ENCODE peak calls at places on chromosomes 7 and 10, in four cellular contexts. T is HCT116, G is A549, A is heart left ventricle. I is an unnamed sample.

GRCh38 chr7:131098527-131098926 is 229.1 kb upstream of the MKLN1 start:
- ATAC-seq in G (no peak), T (no peak), A (no peak), I (no peak)

GRCh38 chr7:50857804-50858203 is 75.1 kb upstream of the GRB10 start:
- ATAC-seq in A (peak), T (no peak), G (no peak), I (no peak)

GRCh38 chr7:102153586-102153948 is 133.1 kb upstream of the SH2B2 start:
- ATAC-seq in G (peak), T (peak), A (peak), I (no peak)

GRCh38 chr7:97004931-97005763 is at the start of gene DLX6:
- ATAC-seq in G (peak), T (no peak), A (no peak), I (peak)

GRCh38 chr7:140923358-140924006 is 1.2 kb downstream of the BRAF start:
- ATAC-seq in A (peak), G (peak), T (no peak), I (no peak)

GRCh38 chr10:114684085-114684821 is 26.2 kb upstream of the ABLIM1 start:
- ATAC-seq in T (peak), G (peak), A (peak), I (peak)

GRCh38 chr10:27446091-27446918 is 57.8 kb upstream of the RAB18 start:
- ATAC-seq in G (peak), T (peak), A (no peak), I (peak)

GRCh38 chr7:54711900-54712595 is 47.0 kb downstream of the SEC61G start:
- ATAC-seq in A (no peak), T (no peak), G (no peak), I (no peak)

GRCh38 chr7:3194501-3195141 is 106.4 kb upstream of the SDK1 start:
- ATAC-seq in T (peak), G (peak), A (no peak), I (no peak)
- TF ChIP-seq POLR2A in T (no peak), G (no peak), A (no peak), I (no peak)

GRCh38 chr10:131746241-131746711 is 154.5 kb upstream of the PPP2R2D start:
- ATAC-seq in G (no peak), T (no peak), A (no peak), I (no peak)

GRCh38 chr10:131744356-131744755 is 156.5 kb upstream of the PPP2R2D start:
- ATAC-seq in G (no peak), A (no peak), T (no peak), I (no peak)

GRCh38 chr10:131747251-131747650 is 153.6 kb upstream of the PPP2R2D start:
- ATAC-seq in A (no peak), G (no peak), T (no peak), I (no peak)

GRCh38 chr10:131746785-131747184 is 154.0 kb upstream of the PPP2R2D start:
- ATAC-seq in T (peak), G (no peak), A (no peak), I (no peak)

GRCh38 chr10:131745591-131745990 is 155.2 kb upstream of the PPP2R2D start:
- ATAC-seq in G (no peak), T (no peak), A (no peak), I (no peak)
- TF ChIP-seq POLR2A in G (no peak), T (no peak), A (no peak), I (no peak)

GRCh38 chr7:77409739-77410545 is 6.2 kb downstream of the GSAP start:
- ATAC-seq in G (peak), T (no peak), A (peak), I (peak)
- TF ChIP-seq POLR2A in G (no peak), T (no peak), A (no peak), I (no peak)

DNA sequence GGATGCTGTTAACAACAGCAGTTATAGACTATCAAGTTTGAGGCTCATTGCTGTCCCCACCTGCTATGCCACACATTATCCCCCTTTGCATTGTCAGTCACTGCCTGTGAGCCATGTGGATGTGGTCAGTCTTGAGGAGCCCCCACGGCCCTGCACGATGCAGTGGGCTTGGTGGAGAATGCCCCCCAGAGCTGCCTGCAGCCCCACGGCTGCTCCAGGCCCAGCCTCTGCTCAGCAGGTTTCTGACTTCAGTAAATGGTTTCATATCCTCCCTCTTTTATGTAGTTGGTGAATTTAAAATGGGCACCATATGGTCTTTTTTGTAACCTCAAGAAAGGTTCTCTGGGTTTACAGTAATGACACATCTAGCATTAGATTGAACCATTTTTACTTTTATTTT is 164.1 kb downstream of the EBF3 start:
- ATAC-seq in T (no peak), A (no peak), G (no peak), I (no peak)
- TF ChIP-seq POLR2A in T (no peak), A (no peak), G (no peak), I (no peak)

GRCh38 chr10:48940958-48941357 is 1.3 kb upstream of the LRRC18 start:
- ATAC-seq in G (no peak), A (no peak), T (no peak), I (no peak)
- TF ChIP-seq POLR2A in G (no peak), A (no peak), T (no peak), I (no peak)

DNA sequence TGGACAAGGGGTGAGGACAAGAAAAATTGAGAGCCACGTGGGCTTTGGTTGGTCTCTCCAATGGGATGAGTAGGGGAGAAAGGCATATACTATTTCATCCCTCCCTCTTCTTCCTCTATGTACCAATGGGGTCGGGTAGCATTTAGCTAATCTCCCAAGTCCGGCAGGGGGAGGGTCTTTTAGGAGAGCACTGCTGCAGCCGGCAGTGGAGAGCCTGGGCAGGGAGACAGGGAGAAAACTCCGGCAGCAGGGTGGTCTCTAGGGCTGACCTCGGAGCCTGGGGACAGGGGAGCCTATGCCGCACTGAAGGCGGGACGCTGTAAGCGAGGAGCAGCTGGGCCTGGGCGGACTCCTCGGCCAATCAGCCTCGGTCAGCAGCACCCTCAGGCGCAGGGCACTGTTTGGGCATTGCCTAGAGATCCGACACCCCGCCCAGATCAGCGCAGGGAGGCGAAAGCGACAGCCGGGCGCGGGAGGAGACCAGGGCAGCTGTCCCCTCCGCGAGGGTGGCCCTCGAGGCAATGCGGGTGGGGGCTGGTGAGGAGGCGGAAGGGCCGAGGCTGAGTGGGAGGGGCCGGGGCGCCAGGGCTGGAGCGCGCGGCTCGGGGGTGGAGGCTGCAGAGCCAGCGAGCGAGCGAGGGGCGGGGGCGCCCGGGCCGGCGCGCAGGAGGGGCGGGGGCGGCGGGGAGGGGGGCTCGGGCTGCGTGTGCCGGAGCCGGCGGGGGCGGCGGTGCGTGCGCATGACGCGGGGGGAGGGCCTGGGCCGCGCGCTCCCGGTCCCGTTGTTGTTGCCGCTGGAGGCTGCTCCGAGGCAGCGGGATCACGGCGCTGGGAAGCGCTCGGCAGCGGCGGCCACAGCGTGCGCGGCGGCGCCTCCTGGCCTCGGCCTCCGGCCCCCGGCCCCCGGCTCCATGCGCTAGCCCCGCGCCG is at the start of gene AGAP3:
- ATAC-seq in G (peak), T (peak), A (peak), I (peak)
- TF ChIP-seq POLR2A in G (peak), T (peak), A (peak), I (peak)

GRCh38 chr10:14586901-14587300 is 187.8 kb downstream of the FAM107B start:
- ATAC-seq in G (no peak), A (no peak), T (no peak), I (no peak)
- TF ChIP-seq POLR2A in G (no peak), A (no peak), T (no peak), I (no peak)

DNA sequence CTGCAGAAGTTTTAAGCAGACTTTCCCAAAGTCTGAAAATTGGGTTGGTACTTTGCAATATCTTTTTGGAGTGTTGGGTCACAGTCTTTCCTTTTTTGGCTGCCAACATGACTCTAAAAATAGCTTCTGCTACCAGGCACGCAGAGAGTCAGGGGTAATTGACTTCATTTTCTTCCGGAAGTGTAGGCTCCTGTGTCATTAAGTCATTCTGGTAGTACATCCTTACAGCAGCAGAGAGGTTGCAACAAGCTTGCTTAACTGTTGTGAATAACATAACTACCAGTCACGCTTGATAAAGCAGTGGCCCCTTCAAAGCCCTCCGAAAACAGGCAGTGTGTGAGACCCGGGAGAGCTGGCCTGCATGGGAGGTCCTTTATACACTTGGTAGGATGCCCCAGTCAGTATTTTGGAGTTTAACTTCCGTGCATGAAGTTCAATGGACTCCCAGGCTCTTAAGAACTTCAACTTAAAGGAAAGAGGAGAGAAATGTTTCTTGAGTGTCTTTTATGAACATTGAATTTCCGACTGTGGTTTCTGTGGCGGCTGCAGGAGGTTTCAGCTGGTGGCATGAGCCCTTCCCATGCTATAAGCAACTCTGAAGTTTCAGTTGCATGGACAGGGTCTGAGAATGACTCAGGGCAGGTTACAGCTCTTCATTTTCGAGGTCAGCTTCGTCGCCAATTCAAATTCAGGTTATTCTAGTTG is 310.7 kb downstream of the GALNT17 start:
- ATAC-seq in T (no peak), A (no peak), G (no peak), I (no peak)
- TF ChIP-seq POLR2A in T (no peak), A (no peak), G (no peak), I (no peak)

DNA sequence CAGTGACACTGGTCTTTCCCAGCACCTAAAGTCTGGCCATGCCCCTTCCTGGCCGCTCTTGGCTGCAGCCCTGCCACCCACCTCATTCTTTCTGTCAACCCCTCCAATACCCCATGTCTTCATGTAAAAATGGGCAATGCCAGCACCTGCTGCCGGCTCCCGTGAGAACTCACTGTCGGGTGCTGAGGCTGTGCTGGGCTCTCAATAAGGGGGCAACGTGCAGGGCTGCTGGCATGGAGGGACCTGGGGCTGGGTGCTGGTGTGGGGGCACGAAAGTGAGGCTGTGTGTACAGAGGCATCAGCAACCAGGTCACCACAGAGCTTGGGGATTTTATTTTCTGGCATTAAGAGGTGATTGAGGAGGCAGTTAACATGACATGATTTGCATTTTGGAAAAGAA is 65.3 kb downstream of the ALOX5 start:
- ATAC-seq in A (no peak), G (no peak), T (no peak), I (no peak)
- TF ChIP-seq POLR2A in A (no peak), G (no peak), T (no peak), I (no peak)

DNA sequence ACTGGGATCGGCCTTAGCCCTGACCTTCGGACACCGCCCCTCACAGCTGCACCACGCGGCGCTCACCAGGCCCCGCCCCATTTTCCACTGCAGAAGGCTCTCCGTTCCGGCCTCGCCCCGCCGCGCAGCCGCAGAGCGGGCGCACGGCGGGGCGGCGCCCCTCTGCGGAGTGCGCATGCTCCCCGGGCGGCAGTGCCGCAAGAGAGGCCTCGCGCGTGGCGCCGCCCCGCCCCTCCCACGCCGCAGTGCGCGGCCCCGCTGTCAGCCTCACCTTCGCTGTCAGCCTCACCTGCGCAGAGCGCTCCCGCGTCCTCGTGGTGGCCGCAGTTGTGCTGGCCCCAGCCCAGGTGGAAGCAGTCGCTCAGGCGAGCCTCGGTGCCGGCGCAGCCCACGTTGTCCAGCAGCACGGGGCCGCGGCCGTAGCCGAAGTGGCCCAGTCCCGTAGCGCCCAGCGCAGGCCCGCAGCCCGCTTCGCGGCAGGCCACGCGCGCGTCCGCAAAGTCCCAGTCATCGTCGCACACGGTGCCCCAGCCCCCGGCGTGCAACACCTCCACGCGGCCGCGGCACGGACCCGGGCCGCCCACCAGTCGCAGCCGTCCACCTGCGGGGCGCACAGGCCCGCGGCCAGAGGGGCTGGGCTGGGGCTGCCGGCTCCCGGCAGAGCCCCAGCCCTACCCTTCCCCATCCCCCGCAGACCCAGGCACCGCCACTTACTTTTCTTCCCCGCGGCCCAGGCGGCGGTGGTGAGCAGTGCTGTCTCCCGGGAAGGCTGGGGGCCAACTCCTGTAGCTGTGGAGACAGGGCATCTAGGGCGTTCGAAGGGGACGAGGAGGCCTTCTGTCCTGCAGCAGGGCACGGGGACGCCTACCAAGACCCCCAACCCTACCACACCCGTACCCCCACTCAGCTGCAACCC is 16.1 kb downstream of the SSC4D start:
- ATAC-seq in G (peak), T (peak), A (peak), I (peak)
- TF ChIP-seq POLR2A in G (peak), T (peak), A (peak), I (peak)

I was measured in gastroesophageal sphincter.